ENCODE peak calls at places on chromosome 1, in ten cellular contexts. B is stimulated activated CD4-positive, alpha-beta T cell treated with anti-CD3 and anti-CD28 coated beads, Interleukin-4, amount 100 ng/mL, for 24 hours; N is activated effector memory CD4-positive, alpha-beta T cell treated with Interleukin-2 at 50 U/mL for 16 hours; X is hypothalamus; F is uterus; A is NCI-H345; P is AG08396; Z is esophagus muscularis mucosa; O is M059J; C is H9. D is an unnamed sample.

GRCh38 chr1:192986110-192986747 is 72.9 kb downstream of the UCHL5 start:
- DNase-seq in B (peak; percentile 57), N (no peak), X (no peak), F (no peak), A (no peak), P (no peak), Z (no peak), O (no peak), C (no peak), D (no peak)

GRCh38 chr1:34162852-34163766 is 1.9 kb downstream of the CSMD2 start:
- DNase-seq in B (no peak), N (no peak), X (peak; percentile 36), F (peak; percentile 25), A (peak; percentile 72), P (peak; percentile 94), Z (no peak), O (peak; percentile 97), C (peak; percentile 90), D (no peak)

GRCh38 chr1:109475261-109475660 is 8.4 kb upstream of the ATXN7L2 start:
- DNase-seq in B (no peak), N (no peak), X (no peak), F (no peak), A (no peak), P (no peak), Z (no peak), O (no peak), C (peak; percentile 2), D (no peak)

GRCh38 chr1:157496121-157496526 is 56.2 kb downstream of the FCRL5 start:
- DNase-seq in B (peak; percentile 46), N (no peak), X (no peak), F (no peak), A (peak; percentile 53), P (peak; percentile 39), Z (no peak), O (peak; percentile 39), C (no peak), D (no peak)

GRCh38 chr1:21508580-21509350 is 458 bp upstream of the ALPL start:
- DNase-seq in B (peak; percentile 63), N (peak; percentile 20), X (no peak), F (peak; percentile 24), A (peak; percentile 62), P (peak; percentile 89), Z (no peak), O (peak; percentile 37), C (peak; percentile 90), D (peak; percentile 70)

GRCh38 chr1:26025517-26025916 is 3.9 kb downstream of the EXTL1 start:
- DNase-seq in B (no peak), N (no peak), X (no peak), F (no peak), A (no peak), P (no peak), Z (no peak), O (no peak), C (no peak), D (no peak)

GRCh38 chr1:197837911-197838310 is 62.6 kb upstream of the DENND1B start:
- DNase-seq in B (no peak), N (no peak), X (no peak), F (no peak), A (no peak), P (no peak), Z (no peak), O (peak; percentile 18), C (no peak), D (no peak)

GRCh38 chr1:32247452-32247851 is 430 bp downstream of the FAM167B start:
- DNase-seq in B (no peak), N (no peak), X (no peak), F (no peak), A (no peak), P (peak; percentile 7), Z (no peak), O (no peak), C (no peak), D (no peak)

GRCh38 chr1:85307987-85308836 is 31.8 kb upstream of the BCL10 start:
- DNase-seq in B (peak; percentile 67), N (peak; percentile 29), X (no peak), F (peak; percentile 89), A (peak; percentile 76), P (peak; percentile 72), Z (peak; percentile 95), O (peak; percentile 87), C (peak; percentile 93), D (no peak)

GRCh38 chr1:217184854-217185253 is 446.0 kb downstream of the GPATCH2 start:
- DNase-seq in B (no peak), N (no peak), X (no peak), F (no peak), A (no peak), P (no peak), Z (no peak), O (no peak), C (no peak), D (no peak)

GRCh38 chr1:173164686-173165085 is 42.4 kb downstream of the TNFSF4 start:
- DNase-seq in B (no peak), N (no peak), X (no peak), F (no peak), A (no peak), P (no peak), Z (no peak), O (no peak), C (no peak), D (no peak)